ENCODE peak calls at places on chromosomes 13 and 19, in eight cellular contexts. D is H9, H is adrenal gland, V is suprapubic skin, G is fibroblast of lung, J is cardiac fibroblast, B is foreskin fibroblast, X is GM12865. I is an unnamed sample.

GRCh38 chr13:108495686-108496363 is 133.6 kb upstream of the MYO16 start:
- DNase-seq in G (peak), H (no peak), D (peak), V (no peak), X (no peak), B (peak), J (peak), I (no peak)

GRCh38 chr13:51970251-51970793 is 40.9 kb downstream of the ATP7B start:
- DNase-seq in X (no peak), B (no peak), V (no peak), D (no peak), J (no peak), H (no peak), G (no peak), I (no peak)

GRCh38 chr19:51136891-51137551 is 5.1 kb upstream of the SIGLEC7 start:
- DNase-seq in B (no peak), J (no peak), G (no peak), H (no peak), X (no peak), V (no peak), D (no peak), I (no peak)

GRCh38 chr13:71879129-71879535 is 12.1 kb upstream of the DACH1 start:
- DNase-seq in B (peak), G (peak), V (no peak), D (peak), X (peak), H (no peak), J (peak), I (no peak)

GRCh38 chr19:46181386-46181774 is 33.3 kb downstream of the IGFL2 start:
- DNase-seq in X (no peak), G (peak), H (no peak), B (peak), D (no peak), V (no peak), J (peak), I (no peak)

GRCh38 chr19:6378036-6378435 is 2.3 kb upstream of the PSPN start:
- DNase-seq in G (peak), B (no peak), V (no peak), X (no peak), H (no peak), D (no peak), J (no peak), I (no peak)

GRCh38 chr19:40739871-40740703 is 10.2 kb downstream of the ACTMAP start:
- DNase-seq in V (no peak), D (no peak), B (peak), J (no peak), X (no peak), H (no peak), G (no peak), I (no peak)

GRCh38 chr13:56201834-56202233 is 938.9 kb upstream of the PRR20A start:
- DNase-seq in D (no peak), V (no peak), J (no peak), X (no peak), H (no peak), B (no peak), G (no peak), I (no peak)

GRCh38 chr13:41697578-41697977 is 240.2 kb downstream of the RGCC start:
- DNase-seq in G (no peak), J (no peak), B (no peak), H (no peak), V (no peak), D (peak), X (no peak), I (no peak)

GRCh38 chr13:33286143-33286542 is 588 bp upstream of the STARD13 start:
- DNase-seq in J (no peak), B (no peak), G (no peak), V (no peak), H (no peak), X (no peak), D (no peak), I (no peak)

GRCh38 chr19:17379221-17379631 is 2.1 kb upstream of the PLVAP start:
- DNase-seq in D (peak), V (no peak), X (no peak), J (no peak), G (no peak), H (no peak), B (no peak), I (no peak)

GRCh38 chr13:110626510-110626909 is 11.2 kb downstream of the NAXD start:
- DNase-seq in D (no peak), V (no peak), H (no peak), G (no peak), B (no peak), X (no peak), J (no peak), I (no peak)

GRCh38 chr13:44274838-44275237 is 98.8 kb upstream of the SERP2 start:
- DNase-seq in X (peak), G (no peak), D (no peak), J (no peak), H (no peak), B (peak), V (no peak), I (no peak)

GRCh38 chr13:76882431-76882830 is 3.8 kb downstream of the KCTD12 start:
- DNase-seq in G (peak), X (peak), B (peak), J (peak), H (no peak), D (no peak), V (no peak), I (no peak)

GRCh38 chr13:54486421-54487166 is 1458.0 kb downstream of the OLFM4 start:
- DNase-seq in X (no peak), J (no peak), V (no peak), B (no peak), D (no peak), H (no peak), G (no peak), I (no peak)

GRCh38 chr13:98315466-98315865 is 138.4 kb upstream of the RNF113B start:
- DNase-seq in H (no peak), B (peak), G (peak), D (no peak), J (peak), V (no peak), X (no peak), I (no peak)

GRCh38 chr13:114110091-114110829 is 22.2 kb downstream of the RASA3 start:
- DNase-seq in X (peak), H (no peak), B (peak), J (no peak), V (no peak), G (no peak), D (peak), I (no peak)

GRCh38 chr13:91836554-91836953 is 438.1 kb downstream of the GPC5 start:
- DNase-seq in X (no peak), J (no peak), B (no peak), D (no peak), H (no peak), G (no peak), V (no peak), I (no peak)

GRCh38 chr13:101530293-101530692 is 77.8 kb downstream of the ITGBL1 start:
- DNase-seq in G (no peak), J (peak), B (peak), V (no peak), D (no peak), H (no peak), X (no peak), I (no peak)

GRCh38 chr19:16668176-16668575 is 7.2 kb downstream of the TMEM38A start:
- DNase-seq in D (no peak), V (no peak), H (no peak), J (no peak), X (no peak), G (no peak), B (no peak), I (no peak)

GRCh38 chr19:5254944-5255343 is 85.7 kb downstream of the PTPRS start:
- DNase-seq in X (no peak), G (no peak), J (no peak), V (no peak), H (no peak), B (no peak), D (no peak), I (no peak)

GRCh38 chr13:36480726-36481485 is 48.6 kb downstream of the CCNA1 start:
- DNase-seq in H (no peak), J (no peak), B (no peak), V (no peak), D (no peak), X (no peak), G (no peak), I (no peak)

GRCh38 chr13:113489549-113490495 is 689 bp downstream of the DCUN1D2 start:
- DNase-seq in H (no peak), V (no peak), J (peak), G (peak), D (no peak), X (peak), B (peak), I (no peak)

GRCh38 chr13:44068169-44068568 is 188.5 kb downstream of the LACC1 start:
- DNase-seq in V (no peak), D (no peak), H (no peak), J (peak), G (peak), B (peak), X (no peak), I (no peak)

GRCh38 chr19:53037101-53038097 is 7.1 kb upstream of the ERVV-2 start:
- DNase-seq in B (peak), X (no peak), V (no peak), G (peak), J (peak), H (no peak), D (peak), I (peak)

GRCh38 chr19:46660008-46660517 is 919 bp downstream of the DACT3 start:
- DNase-seq in D (peak), B (peak), J (no peak), X (no peak), G (no peak), H (peak), V (no peak), I (no peak)

DNA sequence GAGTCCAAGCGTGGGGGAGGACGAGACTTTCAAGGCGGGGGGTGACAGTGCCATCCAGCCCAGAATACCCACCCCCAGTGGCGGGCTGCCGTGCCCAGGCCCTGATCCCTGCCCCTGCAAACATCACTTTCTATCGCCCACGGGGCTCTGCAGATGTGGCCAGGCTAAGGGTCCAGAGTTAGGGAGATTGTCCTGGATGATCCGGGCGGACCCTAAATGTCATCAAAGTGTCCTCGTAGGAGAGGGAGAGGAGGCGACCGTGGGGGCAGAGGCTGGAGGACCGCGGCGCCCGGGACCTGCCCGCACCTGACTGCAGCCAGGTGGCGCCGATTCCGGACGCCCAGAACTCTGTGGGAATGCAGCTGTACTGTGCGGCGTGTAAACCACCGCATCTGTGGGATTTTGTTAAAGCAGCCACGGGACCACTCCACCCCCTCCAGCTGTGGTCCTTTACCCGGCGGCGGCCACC is 32.4 kb downstream of the GJA3 start:
- DNase-seq in D (peak), V (peak), X (peak), J (no peak), B (no peak), G (no peak), H (no peak), I (no peak)
- TF ChIP-seq CTCF in D (peak), V (no peak), X (no peak), J (no peak), B (no peak), G (peak), H (peak), I (peak)

GRCh38 chr19:33303791-33304759 is 1.7 kb upstream of the CEBPA start:
- DNase-seq in D (peak), X (no peak), H (no peak), J (peak), V (no peak), G (no peak), B (peak), I (no peak)

GRCh38 chr19:33306853-33307792 is 4.8 kb upstream of the CEBPA start:
- DNase-seq in X (no peak), H (no peak), D (no peak), V (no peak), G (no peak), J (no peak), B (no peak), I (no peak)

GRCh38 chr19:33302974-33303790 is 848 bp upstream of the CEBPA start:
- DNase-seq in J (peak), H (no peak), B (peak), D (peak), G (peak), X (no peak), V (no peak), I (no peak)

GRCh38 chr19:33306191-33306590 is 3.9 kb upstream of the CEBPA start:
- DNase-seq in B (no peak), V (no peak), H (no peak), G (no peak), X (no peak), J (no peak), D (peak), I (no peak)

DNA sequence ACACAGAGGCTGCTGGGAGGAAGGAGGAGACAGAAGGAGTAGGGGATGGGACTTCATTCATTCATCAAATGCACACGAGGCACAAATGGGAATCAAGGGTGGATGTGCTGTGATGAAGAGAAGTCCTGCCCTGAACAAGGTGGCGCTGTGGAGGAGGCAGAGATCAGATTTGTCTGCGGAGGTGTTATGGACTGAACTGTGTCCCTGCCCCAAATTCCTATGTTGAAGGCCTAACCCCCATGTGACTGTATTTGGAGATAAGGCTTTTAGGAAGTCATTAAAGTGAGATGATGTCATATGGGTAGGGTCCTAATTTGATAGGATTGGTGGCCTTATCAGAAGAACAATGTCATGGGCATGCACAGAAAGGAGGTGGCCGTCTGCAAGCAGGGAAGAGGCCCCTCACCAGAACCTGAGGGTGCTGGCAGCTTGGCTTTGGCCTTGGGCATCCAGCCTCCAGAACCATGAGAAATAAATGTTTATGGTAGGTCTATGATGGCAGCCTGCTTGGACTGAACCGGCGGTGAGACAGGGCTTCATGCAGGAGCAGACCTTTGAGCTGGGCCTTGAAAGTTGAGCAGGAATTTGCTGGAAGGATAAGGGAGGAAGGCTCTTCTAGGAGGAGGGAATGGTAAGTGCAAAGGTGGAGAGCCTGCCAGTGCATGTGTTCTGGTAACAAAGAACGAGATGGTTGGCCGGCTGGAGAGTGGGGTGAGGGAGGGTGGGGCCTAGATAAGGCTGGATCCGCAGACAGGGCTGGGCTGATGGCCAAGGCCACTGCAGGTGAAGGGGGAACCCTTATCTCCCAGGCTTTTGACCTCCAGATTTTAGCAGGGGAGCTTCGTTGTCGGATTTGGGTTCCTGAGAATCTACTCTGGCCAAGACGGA is 2.7 kb upstream of the CEBPA start:
- DNase-seq in J (no peak), H (no peak), V (no peak), X (no peak), D (peak), G (no peak), B (no peak), I (no peak)
- TF ChIP-seq CTCF in J (no peak), H (no peak), V (no peak), X (no peak), D (peak), G (no peak), B (no peak), I (no peak)

DNA sequence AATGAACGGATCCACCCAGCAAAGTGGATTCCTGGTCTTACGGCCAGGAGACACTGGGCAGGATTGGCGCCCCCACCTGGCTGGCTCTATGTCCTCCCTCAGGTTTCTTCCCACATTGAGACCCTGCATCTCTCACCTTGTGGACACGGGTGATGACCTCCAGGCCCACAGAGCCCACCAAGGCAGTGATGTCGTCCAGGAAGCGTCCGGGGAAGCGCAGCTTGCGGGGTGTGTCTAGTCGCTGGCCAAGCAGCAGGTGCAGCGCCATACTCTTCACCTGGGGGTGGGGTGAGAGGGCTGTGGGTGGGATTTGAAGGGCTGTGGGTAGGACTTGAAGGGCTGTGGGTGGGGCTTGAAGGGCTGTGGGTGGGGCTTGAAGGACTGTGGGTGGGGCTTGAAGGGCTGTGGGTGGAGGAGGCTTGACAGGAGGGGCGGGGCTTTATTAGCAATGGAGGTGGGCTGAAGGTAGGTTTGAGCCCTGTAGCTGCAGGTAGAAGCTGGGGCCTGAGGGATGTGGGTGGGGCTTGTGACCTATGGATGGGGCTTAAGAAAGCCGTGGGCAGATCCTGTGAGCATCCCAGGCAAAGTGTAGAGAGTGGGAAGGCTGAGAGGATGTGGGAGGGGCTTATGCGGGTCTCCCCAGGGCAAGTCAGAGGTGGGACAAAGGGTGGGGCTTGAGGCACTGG is 12.1 kb upstream of the ANGPTL8 start:
- DNase-seq in J (peak), H (no peak), G (no peak), D (peak), B (no peak), V (no peak), X (peak), I (no peak)
- TF ChIP-seq CTCF in J (peak), H (no peak), G (no peak), D (peak), B (no peak), V (no peak), X (peak), I (no peak)

GRCh38 chr13:112442483-112443090 is 66.4 kb downstream of the SPACA7 start:
- DNase-seq in B (peak), H (no peak), V (peak), D (peak), J (no peak), X (no peak), G (no peak), I (no peak)

GRCh38 chr13:112444001-112444311 is 67.8 kb downstream of the SPACA7 start:
- DNase-seq in X (peak), H (peak), D (peak), J (peak), V (peak), G (peak), B (peak), I (peak)

GRCh38 chr13:112441779-112442310 is 65.7 kb downstream of the SPACA7 start:
- DNase-seq in G (no peak), H (no peak), B (no peak), V (peak), J (no peak), D (peak), X (no peak), I (no peak)

GRCh38 chr13:112444416-112445399 is 68.6 kb downstream of the SPACA7 start:
- DNase-seq in J (no peak), G (no peak), V (peak), H (peak), D (peak), B (no peak), X (no peak), I (no peak)

DNA sequence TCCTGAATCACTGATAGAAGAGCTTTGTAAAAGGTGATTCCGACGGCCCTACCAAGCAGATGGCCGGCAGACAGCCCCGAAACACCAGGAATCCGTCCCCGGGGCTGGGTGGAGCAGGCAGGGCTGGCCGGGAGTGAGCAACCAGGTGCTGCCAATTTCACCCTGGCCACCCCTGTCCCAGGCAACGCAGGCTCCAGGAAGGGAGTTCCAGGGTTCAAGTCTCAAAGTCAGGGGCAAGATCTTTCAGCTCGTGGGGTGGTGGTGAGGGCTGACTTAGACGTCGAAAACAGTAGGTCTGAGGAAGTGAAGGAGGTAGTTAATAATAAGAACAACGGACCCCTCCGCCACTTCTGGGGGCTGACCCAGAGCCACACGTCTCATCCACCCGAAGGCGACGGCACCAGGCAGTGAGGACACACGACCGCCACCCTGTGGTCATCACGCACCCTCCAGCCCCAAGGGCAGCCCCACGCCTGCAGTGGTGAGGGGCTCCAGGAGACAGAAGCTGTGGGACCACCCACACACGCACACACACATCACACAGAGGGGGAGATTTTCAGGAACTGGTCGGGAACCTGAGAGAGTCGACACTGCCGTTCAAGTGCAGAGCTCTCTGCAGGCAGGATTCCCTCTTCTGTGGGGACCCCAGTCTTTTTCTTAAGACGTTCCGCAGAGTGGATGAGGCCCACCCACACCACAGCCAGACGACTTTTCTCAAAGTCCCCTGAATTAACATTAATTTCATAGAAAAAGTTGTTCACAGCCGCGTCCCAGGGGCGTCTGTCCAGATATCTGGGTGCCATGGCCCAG is 67.2 kb downstream of the SPACA7 start:
- DNase-seq in B (peak), V (peak), H (no peak), D (peak), X (no peak), G (no peak), J (no peak), I (no peak)
- TF ChIP-seq CTCF in B (peak), V (no peak), H (no peak), D (peak), X (peak), G (peak), J (peak), I (peak)

DNA sequence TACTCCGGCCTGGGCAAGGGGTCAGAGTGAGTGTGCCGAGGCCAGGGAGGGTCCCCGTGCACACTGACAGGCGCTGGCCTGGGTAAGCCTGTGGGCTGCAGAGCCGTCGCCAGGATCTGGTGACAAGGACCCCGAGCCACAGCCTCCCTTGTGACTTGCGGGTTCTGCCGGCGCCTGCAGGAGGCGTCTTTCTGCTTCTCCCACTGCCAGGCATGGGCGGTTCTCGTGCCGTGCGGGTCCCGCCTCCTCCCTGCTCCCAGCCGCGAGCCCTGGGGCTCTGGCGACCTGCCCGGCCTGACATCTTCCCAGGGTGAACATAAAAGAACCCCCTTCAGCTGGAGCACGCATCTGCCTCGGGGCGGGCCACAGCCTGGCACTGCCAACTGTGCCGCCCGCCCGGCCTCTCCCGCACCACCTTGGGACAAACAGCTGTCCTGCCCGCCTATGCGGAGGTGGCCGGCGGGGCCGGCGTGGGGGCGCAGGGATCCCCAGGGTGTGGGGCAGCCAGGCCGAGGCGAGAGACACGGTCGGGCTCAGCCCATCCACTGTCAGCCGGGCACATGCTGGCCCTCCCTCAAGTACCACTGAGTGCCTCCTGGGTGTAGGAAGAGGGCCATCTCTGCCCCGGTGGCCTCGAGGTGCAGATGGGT is 1.5 kb upstream of the HCN2 start:
- DNase-seq in H (peak), D (peak), V (no peak), J (peak), G (peak), B (peak), X (peak), I (no peak)
- TF ChIP-seq CTCF in H (peak), D (peak), V (no peak), J (peak), G (peak), B (peak), X (peak), I (peak)